ENCODE peak calls at places on chromosomes 16 and 17, in four cellular contexts. One of them, this sample, is unnamed.
A peak's percentile ranks its signal among the peaks of the same experiment; 100 is the strongest.

GRCh38 chr17:71232801-71233559 is 887.8 kb upstream of the SOX9 start:
- DNase-seq in PC-3: no peak
- DNase-seq in stomach: no peak
- DNase-seq in K562: no peak
- DNase-seq in this sample: no peak

GRCh38 chr17:27428781-27429505 is 27.3 kb upstream of the KSR1 start:
- DNase-seq in PC-3: no peak
- DNase-seq in stomach: no peak
- DNase-seq in K562: no peak
- DNase-seq in this sample: no peak

GRCh38 chr16:81005644-81006471 is 827 bp downstream of the CMC2 start:
- DNase-seq in PC-3: peak; percentile 41
- DNase-seq in stomach: no peak
- DNase-seq in K562: no peak
- DNase-seq in this sample: no peak

GRCh38 chr17:83155128-83156081 is 76.0 kb downstream of the METRNL start:
- DNase-seq in PC-3: no peak
- DNase-seq in stomach: no peak
- DNase-seq in K562: no peak
- DNase-seq in this sample: peak; percentile 76

GRCh38 chr17:74192950-74193781 is 10.3 kb upstream of the RPL38 start:
- DNase-seq in PC-3: peak; percentile 73
- DNase-seq in stomach: peak; percentile 43
- DNase-seq in K562: no peak
- DNase-seq in this sample: no peak

GRCh38 chr16:9323170-9323569 is 231.7 kb downstream of the HAPSTR1 start:
- DNase-seq in PC-3: no peak
- DNase-seq in stomach: no peak
- DNase-seq in K562: no peak
- DNase-seq in this sample: no peak

GRCh38 chr17:34670618-34671017 is 91.2 kb downstream of the TMEM132E start:
- DNase-seq in PC-3: no peak
- DNase-seq in stomach: no peak
- DNase-seq in K562: no peak
- DNase-seq in this sample: no peak

GRCh38 chr17:33888455-33888854 is 366.6 kb upstream of the CCL2 start:
- DNase-seq in PC-3: no peak
- DNase-seq in stomach: no peak
- DNase-seq in K562: peak; percentile 55
- DNase-seq in this sample: no peak

GRCh38 chr16:58507195-58507962 is 7.4 kb downstream of the NDRG4 start:
- DNase-seq in PC-3: no peak
- DNase-seq in stomach: peak; percentile 24
- DNase-seq in K562: no peak
- DNase-seq in this sample: no peak

GRCh38 chr17:37056622-37057021 is 107.9 kb downstream of the AATF start:
- DNase-seq in PC-3: no peak
- DNase-seq in stomach: no peak
- DNase-seq in K562: no peak
- DNase-seq in this sample: no peak

GRCh38 chr16:58615280-58615679 is 14.3 kb downstream of the CNOT1 start:
- DNase-seq in PC-3: no peak
- DNase-seq in stomach: no peak
- DNase-seq in K562: no peak
- DNase-seq in this sample: no peak

GRCh38 chr17:73420897-73421296 is 109.1 kb upstream of the CDC42EP4 start:
- DNase-seq in PC-3: peak; percentile 99
- DNase-seq in stomach: no peak
- DNase-seq in K562: peak; percentile 42
- DNase-seq in this sample: no peak

GRCh38 chr16:84390131-84390785 is 21.9 kb downstream of the ATP2C2 start:
- DNase-seq in PC-3: peak; percentile 6
- DNase-seq in stomach: no peak
- DNase-seq in K562: no peak
- DNase-seq in this sample: no peak

GRCh38 chr17:15457723-15458094 is 9.7 kb downstream of the CDRT4 start:
- DNase-seq in PC-3: no peak
- DNase-seq in stomach: no peak
- DNase-seq in K562: no peak
- DNase-seq in this sample: no peak

GRCh38 chr17:11294826-11295225 is 53.8 kb downstream of the SHISA6 start:
- DNase-seq in PC-3: no peak
- DNase-seq in stomach: no peak
- DNase-seq in K562: no peak
- DNase-seq in this sample: no peak

GRCh38 chr17:15475620-15476354 is 8.4 kb upstream of the CDRT4 start:
- DNase-seq in PC-3: no peak
- DNase-seq in stomach: no peak
- DNase-seq in K562: no peak
- DNase-seq in this sample: no peak

GRCh38 chr17:34436607-34437006 is 73.6 kb upstream of the CCL1 start:
- DNase-seq in PC-3: no peak
- DNase-seq in stomach: no peak
- DNase-seq in K562: no peak
- DNase-seq in this sample: no peak

GRCh38 chr16:76531236-76531635 is 254.0 kb downstream of the CNTNAP4 start:
- DNase-seq in PC-3: no peak
- DNase-seq in stomach: no peak
- DNase-seq in K562: no peak
- DNase-seq in this sample: no peak

GRCh38 chr17:8755590-8756255 is 2.6 kb downstream of the SPDYE4 start:
- DNase-seq in PC-3: no peak
- DNase-seq in stomach: no peak
- DNase-seq in K562: no peak
- DNase-seq in this sample: peak; percentile 59

GRCh38 chr16:68091604-68092261 is 6.6 kb downstream of the NFATC3 start:
- DNase-seq in PC-3: peak; percentile 21
- DNase-seq in stomach: no peak
- DNase-seq in K562: no peak
- DNase-seq in this sample: no peak

GRCh38 chr16:6891486-6891885 is 441.2 kb upstream of the RBFOX1 start:
- DNase-seq in PC-3: no peak
- DNase-seq in stomach: no peak
- DNase-seq in K562: no peak
- DNase-seq in this sample: no peak

GRCh38 chr17:17837380-17837821 is 615 bp upstream of the SREBF1 start:
- DNase-seq in PC-3: peak; percentile 60
- DNase-seq in stomach: no peak
- DNase-seq in K562: no peak
- DNase-seq in this sample: no peak

GRCh38 chr17:1820518-1821252 is 9.0 kb downstream of the SMYD4 start:
- DNase-seq in PC-3: no peak
- DNase-seq in stomach: no peak
- DNase-seq in K562: no peak
- DNase-seq in this sample: no peak

GRCh38 chr17:38789185-38789584 is 10.2 kb downstream of the PIP4K2B start:
- DNase-seq in PC-3: no peak
- DNase-seq in stomach: no peak
- DNase-seq in K562: no peak
- DNase-seq in this sample: no peak

GRCh38 chr16:85480727-85481101 is 132.4 kb upstream of the GSE1 start:
- DNase-seq in PC-3: no peak
- DNase-seq in stomach: no peak
- DNase-seq in K562: no peak
- DNase-seq in this sample: no peak

GRCh38 chr17:51059781-51060180 is 60.9 kb downstream of the SPAG9 start:
- DNase-seq in PC-3: peak; percentile 65
- DNase-seq in stomach: no peak
- DNase-seq in K562: no peak
- DNase-seq in this sample: no peak

GRCh38 chr17:21678451-21679081 is 13.8 kb upstream of the KCNJ18 start:
- DNase-seq in PC-3: no peak
- DNase-seq in stomach: no peak
- DNase-seq in K562: peak; percentile 72
- DNase-seq in this sample: peak; percentile 68

DNA sequence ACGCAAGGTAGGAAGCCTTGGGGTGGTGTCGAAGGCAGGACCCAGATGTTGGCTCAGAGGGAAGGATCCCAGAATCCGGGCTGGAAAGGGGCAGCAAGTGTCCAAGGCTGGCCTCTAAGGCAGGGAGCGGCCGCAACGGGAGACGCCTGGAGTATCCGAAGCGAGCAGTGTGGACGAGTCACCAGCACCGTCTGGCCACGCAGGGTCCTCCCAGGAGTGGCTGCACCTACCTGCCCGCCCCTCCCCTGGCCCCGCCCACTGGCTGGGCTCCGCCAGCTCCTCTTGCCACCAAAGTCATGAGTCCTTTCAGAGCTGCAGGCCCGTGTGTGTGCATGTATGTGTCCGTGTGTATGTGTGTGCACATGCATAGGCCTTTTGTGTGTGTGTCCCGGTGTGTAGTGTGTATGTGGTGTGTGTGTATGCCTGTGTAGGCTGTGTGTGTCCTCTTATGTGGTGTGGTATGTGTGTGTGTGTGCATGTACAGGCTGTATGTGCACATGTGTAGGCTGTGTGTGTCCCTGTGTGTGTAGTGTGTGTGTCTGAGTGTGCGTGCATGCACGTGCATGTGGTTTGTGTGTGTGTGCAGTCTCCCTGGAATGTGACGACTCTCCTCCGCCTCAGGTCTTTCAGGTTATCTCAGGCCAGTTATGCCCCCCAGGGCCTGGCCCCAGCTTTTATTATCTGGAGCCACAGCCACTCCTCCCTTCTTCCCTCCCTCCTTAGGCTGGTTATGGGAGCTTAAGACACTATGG is at the start of gene PRSS8:
- DNase-seq in PC-3: peak; percentile 54
- DNase-seq in stomach: peak; percentile 96
- DNase-seq in K562: peak; percentile 61
- DNase-seq in this sample: peak; percentile 68
- H3K4me3 ChIP-seq in PC-3: peak within 1 kb of the TSS; percentile 62
- H3K4me3 ChIP-seq in stomach: peak within 1 kb of the TSS; percentile 43
- H3K4me3 ChIP-seq in K562: peak within 1 kb of the TSS; percentile 26
- H3K4me3 ChIP-seq in this sample: no peak within 1 kb of the TSS

GRCh38 chr16:13189250-13189649 is 287.9 kb downstream of the SHISA9 start:
- DNase-seq in PC-3: no peak
- DNase-seq in stomach: no peak
- DNase-seq in K562: no peak
- DNase-seq in this sample: no peak
- TF ChIP-seq CTCF in PC-3: no peak
- TF ChIP-seq CTCF in stomach: no peak
- TF ChIP-seq CTCF in K562: no peak
- TF ChIP-seq CTCF in this sample: no peak

DNA sequence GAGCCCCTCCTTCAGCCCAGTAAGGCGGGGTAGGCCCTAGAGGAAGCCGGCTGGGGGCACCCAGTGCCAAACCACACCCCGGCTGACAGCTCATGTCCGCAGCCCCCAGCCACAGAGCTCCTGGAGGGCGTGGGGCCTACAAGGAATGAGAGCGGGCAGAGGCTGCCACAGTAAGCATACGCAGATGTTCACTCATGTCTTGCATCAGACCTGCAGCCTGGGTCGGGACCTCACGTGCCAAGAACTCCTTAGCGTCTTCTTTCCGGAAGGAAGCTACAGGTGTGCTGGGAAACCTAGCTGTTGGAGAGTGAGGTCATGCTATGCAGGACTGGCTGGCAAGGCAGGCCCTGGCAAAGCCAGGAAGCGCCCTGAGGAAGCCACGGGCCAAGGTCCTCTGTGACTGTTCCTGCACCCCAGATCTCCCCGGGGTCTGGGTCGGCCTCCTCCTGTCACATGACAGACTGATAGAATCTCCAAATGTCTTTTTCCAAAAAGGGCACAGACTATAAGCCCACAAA is 1.6 kb downstream of the ZNF598 start:
- DNase-seq in PC-3: peak; percentile 82
- DNase-seq in stomach: no peak
- DNase-seq in K562: no peak
- DNase-seq in this sample: no peak
- H3K27ac ChIP-seq in PC-3: peak overlapping the region; percentile 64
- H3K27ac ChIP-seq in stomach: peak overlapping the region; percentile 96
- H3K27ac ChIP-seq in K562: peak overlapping the region; percentile 42
- H3K27ac ChIP-seq in this sample: no peak overlapping the region

GRCh38 chr17:42782402-42783061 is 2.1 kb downstream of the WNK4 start:
- DNase-seq in PC-3: no peak
- DNase-seq in stomach: no peak
- DNase-seq in K562: no peak
- DNase-seq in this sample: no peak

GRCh38 chr17:42783062-42783777 is 2.8 kb downstream of the WNK4 start:
- DNase-seq in PC-3: peak; percentile 91
- DNase-seq in stomach: no peak
- DNase-seq in K562: no peak
- DNase-seq in this sample: no peak

GRCh38 chr17:42780816-42781638 is 617 bp downstream of the WNK4 start:
- DNase-seq in PC-3: no peak
- DNase-seq in stomach: no peak
- DNase-seq in K562: no peak
- DNase-seq in this sample: no peak

GRCh38 chr17:42779942-42780815 is at the start of gene WNK4:
- DNase-seq in PC-3: peak; percentile 81
- DNase-seq in stomach: peak; percentile 35
- DNase-seq in K562: peak; percentile 98
- DNase-seq in this sample: no peak

GRCh38 chr17:42781639-42782401 is 1.4 kb downstream of the WNK4 start:
- DNase-seq in PC-3: peak; percentile 35
- DNase-seq in stomach: peak; percentile 45
- DNase-seq in K562: no peak
- DNase-seq in this sample: no peak
- H3K4me3 ChIP-seq in PC-3: peak overlapping the region; percentile 99
- H3K4me3 ChIP-seq in stomach: peak overlapping the region; percentile 47
- H3K4me3 ChIP-seq in K562: peak overlapping the region; percentile 53
- H3K4me3 ChIP-seq in this sample: no peak overlapping the region

This sample was measured in coronary artery.